ENCODE peak calls at places on chromosomes 1 and 21, in nine cellular contexts. P, Q, E, K, G, B, S, L and V are unnamed samples.

GRCh38 chr1:100188617-100189016 is 10.6 kb upstream of the LRRC39 start:
- DNase-seq in E (no peak), L (peak), B (peak), Q (no peak), P (peak), G (peak), K (no peak), S (no peak), V (no peak)

GRCh38 chr1:3711381-3711779 is 40.9 kb upstream of the CCDC27 start:
- DNase-seq in B (no peak), Q (no peak), G (no peak), L (no peak), E (no peak), K (no peak), S (no peak), P (no peak), V (no peak)

GRCh38 chr1:17725811-17726582 is 29.1 kb upstream of the ACTL8 start:
- DNase-seq in E (no peak), P (no peak), Q (no peak), S (no peak), L (no peak), B (no peak), G (no peak), K (no peak), V (no peak)

GRCh38 chr21:26067836-26068401 is 102.7 kb downstream of the APP start:
- DNase-seq in B (no peak), G (no peak), K (no peak), P (no peak), S (no peak), Q (no peak), E (no peak), L (no peak), V (no peak)

GRCh38 chr1:165884690-165885304 is 57.4 kb downstream of the UCK2 start:
- DNase-seq in L (no peak), S (no peak), G (peak), P (no peak), Q (no peak), B (no peak), E (no peak), K (no peak), V (no peak)

GRCh38 chr1:156476501-156477298 is 23.9 kb downstream of the MEF2D start:
- DNase-seq in Q (peak), L (peak), G (no peak), K (no peak), B (peak), P (no peak), S (no peak), E (no peak), V (no peak)

GRCh38 chr1:5813480-5813879 is 178.7 kb downstream of the NPHP4 start:
- DNase-seq in Q (no peak), E (no peak), L (no peak), G (no peak), P (no peak), K (no peak), B (no peak), S (no peak), V (no peak)

GRCh38 chr1:21270086-21270689 is 20.1 kb downstream of the ECE1 start:
- DNase-seq in Q (peak), G (peak), L (peak), B (no peak), S (peak), K (no peak), E (peak), P (no peak), V (peak)

GRCh38 chr1:92184632-92185031 is 33.1 kb upstream of the C1orf146 start:
- DNase-seq in E (no peak), K (no peak), L (no peak), Q (no peak), B (peak), P (no peak), G (no peak), S (no peak), V (no peak)

GRCh38 chr1:41537257-41537656 is 52.8 kb upstream of the EDN2 start:
- DNase-seq in E (no peak), G (no peak), B (no peak), L (no peak), P (no peak), K (peak), S (no peak), Q (no peak), V (no peak)